ENCODE peak calls at places on chromosomes 6 and 20, in five cellular contexts. One of them, this sample, is unnamed. For H3K9me3, the result is how much of the 10 kb centered on the place peaks cover.

GRCh38 chr20:56778765-56779195 is 149.7 kb downstream of the TFAP2C start:
- DNase-seq in left lung: no peak
- DNase-seq in left ventricle myocardium inferior: peak
- DNase-seq in H1: no peak
- DNase-seq in uterus: no peak
- DNase-seq in this sample: no peak

GRCh38 chr6:52596371-52597028 is 19.6 kb upstream of the TRAM2 start:
- DNase-seq in H1: no peak
- DNase-seq in left ventricle myocardium inferior: no peak
- DNase-seq in left lung: no peak
- DNase-seq in uterus: no peak
- DNase-seq in this sample: peak

GRCh38 chr20:44411020-44411756 is 55.7 kb downstream of the HNF4A start:
- DNase-seq in left lung: no peak
- DNase-seq in H1: no peak
- DNase-seq in uterus: no peak
- DNase-seq in left ventricle myocardium inferior: no peak
- DNase-seq in this sample: no peak

GRCh38 chr6:104699598-104700329 is 160.0 kb downstream of the HACE1 start:
- DNase-seq in H1: no peak
- DNase-seq in left ventricle myocardium inferior: no peak
- DNase-seq in left lung: no peak
- DNase-seq in uterus: no peak
- DNase-seq in this sample: no peak

GRCh38 chr20:37237656-37238055 is 24.0 kb downstream of the GHRH start:
- DNase-seq in H1: no peak
- DNase-seq in left lung: no peak
- DNase-seq in uterus: no peak
- DNase-seq in left ventricle myocardium inferior: no peak
- DNase-seq in this sample: no peak

GRCh38 chr6:34491091-34491430 is 25.2 kb downstream of the PACSIN1 start:
- DNase-seq in left lung: no peak
- DNase-seq in left ventricle myocardium inferior: no peak
- DNase-seq in uterus: peak
- DNase-seq in H1: no peak
- DNase-seq in this sample: no peak

GRCh38 chr20:14992071-14992654 is 654.8 kb upstream of the FLRT3 start:
- DNase-seq in uterus: no peak
- DNase-seq in left ventricle myocardium inferior: no peak
- DNase-seq in H1: no peak
- DNase-seq in left lung: no peak
- DNase-seq in this sample: no peak

GRCh38 chr6:1363729-1364572 is 25.4 kb upstream of the FOXF2 start:
- DNase-seq in H1: no peak
- DNase-seq in uterus: no peak
- DNase-seq in left ventricle myocardium inferior: peak
- DNase-seq in left lung: no peak
- DNase-seq in this sample: no peak

GRCh38 chr20:47211036-47211435 is 145.5 kb downstream of the ZMYND8 start:
- DNase-seq in left lung: no peak
- DNase-seq in left ventricle myocardium inferior: no peak
- DNase-seq in H1: no peak
- DNase-seq in uterus: no peak
- DNase-seq in this sample: no peak

GRCh38 chr6:150635906-150636514 is 36.3 kb downstream of the PLEKHG1 start:
- DNase-seq in uterus: no peak
- DNase-seq in left lung: no peak
- DNase-seq in H1: no peak
- DNase-seq in left ventricle myocardium inferior: no peak
- DNase-seq in this sample: no peak

GRCh38 chr6:44642345-44642744 is 254.8 kb downstream of the CDC5L start:
- DNase-seq in uterus: no peak
- DNase-seq in left lung: no peak
- DNase-seq in H1: no peak
- DNase-seq in left ventricle myocardium inferior: no peak
- DNase-seq in this sample: no peak

GRCh38 chr6:157845493-157846259 is 22.6 kb downstream of the SNX9 start:
- DNase-seq in left lung: no peak
- DNase-seq in left ventricle myocardium inferior: no peak
- DNase-seq in uterus: no peak
- DNase-seq in H1: no peak
- DNase-seq in this sample: peak

GRCh38 chr6:70289299-70289698 is 13.6 kb downstream of the COL9A1 start:
- DNase-seq in uterus: no peak
- DNase-seq in H1: no peak
- DNase-seq in left lung: no peak
- DNase-seq in left ventricle myocardium inferior: no peak
- DNase-seq in this sample: no peak

GRCh38 chr6:41182069-41183034 is 18.6 kb downstream of the TREML2 start:
- DNase-seq in left ventricle myocardium inferior: no peak
- DNase-seq in left lung: peak
- DNase-seq in uterus: no peak
- DNase-seq in H1: no peak
- DNase-seq in this sample: peak

GRCh38 chr6:53771780-53772624 is 22.8 kb upstream of the LRRC1 start:
- DNase-seq in left ventricle myocardium inferior: no peak
- DNase-seq in H1: no peak
- DNase-seq in left lung: no peak
- DNase-seq in uterus: no peak
- DNase-seq in this sample: no peak

GRCh38 chr20:32235331-32236047 is 27.8 kb downstream of the POFUT1 start:
- DNase-seq in left lung: no peak
- DNase-seq in uterus: no peak
- DNase-seq in left ventricle myocardium inferior: no peak
- DNase-seq in H1: no peak
- DNase-seq in this sample: no peak

GRCh38 chr20:37397076-37397953 is 51.4 kb downstream of the SRC start:
- DNase-seq in uterus: no peak
- DNase-seq in H1: peak
- DNase-seq in left ventricle myocardium inferior: no peak
- DNase-seq in left lung: no peak
- DNase-seq in this sample: no peak

GRCh38 chr20:50381771-50382593 is 128.2 kb upstream of the PTPN1 start:
- DNase-seq in left ventricle myocardium inferior: no peak
- DNase-seq in uterus: no peak
- DNase-seq in left lung: peak
- DNase-seq in H1: no peak
- DNase-seq in this sample: peak

GRCh38 chr20:4230185-4230584 is 214.8 kb upstream of the RNF24 start:
- DNase-seq in uterus: no peak
- DNase-seq in H1: no peak
- DNase-seq in left ventricle myocardium inferior: no peak
- DNase-seq in left lung: no peak
- DNase-seq in this sample: no peak

GRCh38 chr6:21438986-21439352 is 154.6 kb upstream of the SOX4 start:
- DNase-seq in uterus: no peak
- DNase-seq in left ventricle myocardium inferior: no peak
- DNase-seq in H1: no peak
- DNase-seq in left lung: no peak
- DNase-seq in this sample: no peak

GRCh38 chr6:24910850-24911712 is 24.7 kb downstream of the RIPOR2 start:
- DNase-seq in left lung: peak
- DNase-seq in left ventricle myocardium inferior: peak
- DNase-seq in uterus: peak
- DNase-seq in H1: no peak
- DNase-seq in this sample: peak

DNA sequence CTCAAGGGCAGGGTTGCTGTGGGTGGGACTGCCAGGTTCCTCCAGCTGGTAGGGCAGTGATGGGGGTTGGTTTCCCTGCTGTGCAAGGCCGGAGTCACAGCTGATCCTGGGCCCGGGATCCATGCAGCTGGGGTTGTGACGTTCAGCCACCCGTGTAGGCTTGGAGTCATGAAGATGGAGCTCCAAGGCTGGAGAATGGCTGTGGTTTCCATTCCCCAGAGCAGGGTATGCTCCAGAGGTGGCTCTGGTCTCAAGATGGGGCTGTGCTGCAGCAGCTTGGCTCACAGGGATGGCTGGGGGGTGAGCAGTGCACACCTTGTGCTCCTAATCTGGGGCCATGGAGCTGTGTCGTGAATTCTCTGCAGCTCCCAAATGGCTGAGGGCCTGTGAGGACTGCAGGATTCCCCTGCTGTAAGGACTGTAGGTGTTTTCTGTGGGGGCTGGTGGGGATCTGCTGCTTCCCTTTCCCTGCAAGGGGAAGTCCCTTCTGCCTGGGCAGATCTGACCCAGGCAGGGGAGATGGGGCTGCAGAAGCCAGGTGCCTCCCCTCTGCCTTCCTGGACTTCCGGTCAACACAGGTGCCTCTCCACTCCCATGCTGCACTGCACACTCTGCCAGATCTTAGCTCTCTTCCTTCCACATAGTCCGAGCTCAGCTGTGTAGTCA is 15.9 kb downstream of the KIF25 start:
- DNase-seq in H1: no peak
- DNase-seq in left lung: no peak
- DNase-seq in uterus: no peak
- DNase-seq in left ventricle myocardium inferior: no peak
- DNase-seq in this sample: no peak
- H3K9me3 ChIP-seq in H1: under half
- H3K9me3 ChIP-seq in left lung: under half
- H3K9me3 ChIP-seq in uterus: under half
- H3K9me3 ChIP-seq in left ventricle myocardium inferior: under half
- H3K9me3 ChIP-seq in this sample: under half

DNA sequence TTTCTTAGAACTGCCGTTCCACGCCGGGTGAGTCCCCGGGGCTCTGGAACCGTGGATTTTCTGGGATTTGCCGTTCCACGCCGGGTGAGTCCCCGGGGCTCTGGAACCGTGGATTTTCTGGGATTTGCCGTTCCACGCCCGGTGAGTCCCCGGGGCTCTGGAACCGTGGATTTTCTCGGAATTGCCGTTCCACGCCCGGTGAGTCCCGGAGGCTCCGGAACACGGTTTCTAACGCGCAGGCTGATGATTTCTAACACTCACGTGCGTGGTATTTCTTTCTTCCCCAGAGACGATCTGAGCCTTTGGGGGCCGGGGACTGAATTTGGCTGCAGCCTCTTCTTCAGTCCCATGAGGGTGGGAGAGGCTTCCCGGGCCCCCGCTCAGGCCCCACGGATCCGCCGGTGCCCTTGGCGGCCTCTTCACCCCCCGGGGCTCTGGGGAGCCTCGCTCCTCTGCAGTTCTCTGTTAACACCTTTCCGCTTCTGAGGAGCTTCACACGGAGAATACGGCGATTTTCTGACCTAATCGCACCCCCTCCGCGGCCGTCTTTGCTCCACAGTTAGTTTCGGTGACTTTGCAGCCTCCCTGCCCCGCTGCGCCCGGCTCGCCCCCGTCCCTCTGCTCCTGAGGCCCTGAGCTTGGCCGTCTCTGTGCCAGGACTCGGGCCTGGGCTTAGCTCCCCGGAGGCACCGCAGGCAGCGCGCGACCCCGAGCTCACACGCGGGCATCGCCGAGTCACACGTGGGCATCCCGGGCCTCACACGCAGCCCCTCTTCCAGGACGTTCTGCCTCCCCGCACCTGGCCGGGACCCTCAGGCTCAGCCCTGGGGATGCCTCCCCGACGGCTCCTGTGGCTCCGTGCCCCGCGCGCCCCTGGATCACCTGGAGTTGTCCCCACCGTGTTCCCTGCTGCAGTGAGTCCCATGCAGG is 7.2 kb upstream of the KIF25 start:
- DNase-seq in left lung: no peak
- DNase-seq in uterus: no peak
- DNase-seq in left ventricle myocardium inferior: no peak
- DNase-seq in H1: no peak
- DNase-seq in this sample: no peak
- H3K9me3 ChIP-seq in left lung: under half
- H3K9me3 ChIP-seq in uterus: under half
- H3K9me3 ChIP-seq in left ventricle myocardium inferior: under half
- H3K9me3 ChIP-seq in H1: under half
- H3K9me3 ChIP-seq in this sample: under half

GRCh38 chr6:28330033-28330432 is 5.9 kb downstream of the ZSCAN31 start:
- DNase-seq in left lung: no peak
- DNase-seq in H1: no peak
- DNase-seq in left ventricle myocardium inferior: no peak
- DNase-seq in uterus: no peak
- DNase-seq in this sample: no peak

GRCh38 chr6:28322661-28323060 is 13.3 kb downstream of the ZSCAN31 start:
- DNase-seq in left lung: no peak
- DNase-seq in uterus: no peak
- DNase-seq in H1: no peak
- DNase-seq in left ventricle myocardium inferior: no peak
- DNase-seq in this sample: no peak

GRCh38 chr6:28323813-28324424 is 12.0 kb downstream of the ZSCAN31 start:
- DNase-seq in left ventricle myocardium inferior: no peak
- DNase-seq in uterus: no peak
- DNase-seq in H1: no peak
- DNase-seq in left lung: no peak
- DNase-seq in this sample: no peak

DNA sequence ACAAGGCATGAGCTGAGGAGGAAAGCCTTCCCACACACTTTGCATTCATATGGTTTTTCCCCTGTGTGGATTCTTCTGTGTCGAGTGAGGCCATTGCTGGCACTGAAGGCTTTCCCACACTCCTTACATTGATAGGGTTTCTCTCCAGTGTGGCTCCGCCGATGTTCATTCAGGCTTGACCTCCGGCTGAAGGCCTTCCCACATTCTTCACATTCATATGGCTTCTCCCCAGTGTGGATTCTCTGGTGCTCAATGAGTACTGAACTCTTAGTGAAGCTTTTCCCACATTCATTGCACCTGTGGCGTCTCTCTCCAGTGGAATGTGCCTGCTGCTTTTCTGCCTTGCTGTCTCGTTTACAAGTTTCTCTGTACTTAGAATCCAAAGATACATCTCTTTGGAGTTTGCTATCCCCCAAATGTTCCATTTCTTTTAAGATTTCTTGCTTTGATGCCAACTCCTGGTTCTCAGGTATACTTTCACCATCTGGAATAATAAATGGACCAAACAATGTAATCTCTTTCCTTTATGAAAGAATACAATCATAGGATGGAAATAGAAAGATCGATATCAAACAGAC is 9.5 kb downstream of the ZSCAN31 start:
- DNase-seq in uterus: no peak
- DNase-seq in H1: no peak
- DNase-seq in left ventricle myocardium inferior: no peak
- DNase-seq in left lung: no peak
- DNase-seq in this sample: no peak
- H3K9me3 ChIP-seq in uterus: under half
- H3K9me3 ChIP-seq in H1: under half
- H3K9me3 ChIP-seq in left ventricle myocardium inferior: under half
- H3K9me3 ChIP-seq in left lung: half or more
- H3K9me3 ChIP-seq in this sample: under half

GRCh38 chr6:19210849-19211590 is 626.1 kb upstream of the ID4 start:
- DNase-seq in left lung: no peak
- DNase-seq in uterus: no peak
- DNase-seq in H1: peak
- DNase-seq in left ventricle myocardium inferior: peak
- DNase-seq in this sample: no peak

GRCh38 chr6:19209202-19209601 is 628.0 kb upstream of the ID4 start:
- DNase-seq in left lung: no peak
- DNase-seq in H1: no peak
- DNase-seq in uterus: no peak
- DNase-seq in left ventricle myocardium inferior: no peak
- DNase-seq in this sample: no peak

DNA sequence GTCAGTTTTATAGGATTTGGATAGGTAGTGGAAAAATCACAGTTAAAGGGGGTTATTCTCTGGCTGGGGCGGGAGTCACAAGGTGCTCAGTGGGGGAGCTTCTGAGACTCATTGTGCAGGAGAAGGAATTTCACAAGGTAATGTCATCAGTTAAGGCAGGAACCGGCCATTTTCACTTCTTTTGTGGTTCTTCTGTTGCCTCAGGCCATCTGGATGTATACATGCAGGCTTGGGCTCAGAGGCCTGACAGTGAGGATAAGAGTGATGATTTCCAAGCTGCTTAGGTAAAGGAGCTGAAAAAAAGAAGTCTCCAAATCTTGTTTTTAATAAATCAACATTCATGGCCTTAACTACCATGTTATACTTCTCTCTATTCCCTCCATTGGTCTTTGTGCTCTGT is 622.9 kb upstream of the ID4 start:
- DNase-seq in H1: no peak
- DNase-seq in uterus: no peak
- DNase-seq in left lung: no peak
- DNase-seq in left ventricle myocardium inferior: no peak
- DNase-seq in this sample: no peak
- H3K9me3 ChIP-seq in H1: under half
- H3K9me3 ChIP-seq in uterus: under half
- H3K9me3 ChIP-seq in left lung: under half
- H3K9me3 ChIP-seq in left ventricle myocardium inferior: under half
- H3K9me3 ChIP-seq in this sample: under half